ENCODE peak calls at places on chromosomes 2 and 18, in ten cellular contexts. K, B, J, H, X, L, Z, M, N and U are unnamed samples.

GRCh38 chr2:60964651-60965513 is 52.6 kb upstream of the PEX13 start:
- DNase-seq in X (no peak), Z (no peak), M (no peak), H (no peak), J (no peak), B (no peak), L (no peak), K (peak), N (no peak), U (no peak)

GRCh38 chr2:220891405-220891804 is 680.7 kb downstream of the EPHA4 start:
- DNase-seq in B (no peak), K (no peak), N (no peak), X (no peak), J (no peak), L (no peak), H (peak), Z (no peak), M (no peak), U (no peak)

GRCh38 chr2:136004920-136005319 is 19.5 kb upstream of the DARS1 start:
- DNase-seq in L (no peak), H (no peak), K (no peak), B (no peak), J (no peak), X (no peak), Z (no peak), N (no peak), M (no peak), U (no peak)

GRCh38 chr2:191012845-191013616 is 940 bp downstream of the STAT1 start:
- DNase-seq in X (no peak), M (no peak), Z (no peak), K (no peak), L (no peak), N (no peak), H (peak), B (no peak), J (no peak), U (no peak)

GRCh38 chr2:130825972-130826253 is 10.8 kb upstream of the ARHGEF4 start:
- DNase-seq in H (no peak), B (no peak), X (no peak), L (no peak), Z (no peak), K (no peak), N (peak), J (no peak), M (no peak), U (no peak)

GRCh38 chr2:80151248-80151647 is 153.3 kb downstream of the LRRTM1 start:
- DNase-seq in N (no peak), L (no peak), K (no peak), Z (no peak), X (no peak), B (no peak), J (no peak), M (no peak), H (no peak), U (no peak)

GRCh38 chr2:242060212-242060835 is 190.8 kb downstream of the RTP5 start:
- DNase-seq in X (no peak), L (no peak), H (peak), Z (no peak), M (no peak), J (no peak), B (no peak), K (no peak), N (no peak), U (no peak)

GRCh38 chr2:174485763-174486613 is 841 bp downstream of the GPR155 start:
- DNase-seq in K (peak), M (peak), J (peak), L (peak), H (peak), X (peak), B (peak), Z (no peak), N (peak), U (peak)

GRCh38 chr2:240277073-240277806 is 136.8 kb upstream of the OTOS start:
- DNase-seq in B (no peak), X (no peak), H (peak), M (peak), Z (no peak), L (peak), K (no peak), N (no peak), J (peak), U (no peak)

GRCh38 chr2:28544405-28544914 is 48.6 kb downstream of the PLB1 start:
- DNase-seq in Z (no peak), N (no peak), M (no peak), X (no peak), J (no peak), H (no peak), L (no peak), B (no peak), K (no peak), U (no peak)

GRCh38 chr2:85681354-85681728 is 12.8 kb upstream of the GNLY start:
- DNase-seq in J (peak), N (no peak), L (peak), M (no peak), B (no peak), X (no peak), K (no peak), Z (peak), H (no peak), U (no peak)

GRCh38 chr18:23943903-23944624 is 70.5 kb upstream of the TTC39C start:
- DNase-seq in X (no peak), J (no peak), K (no peak), Z (no peak), H (peak), L (no peak), M (no peak), N (no peak), B (no peak), U (no peak)

GRCh38 chr2:186129767-186130581 is 356.1 kb upstream of the ZC3H15 start:
- DNase-seq in H (peak), M (peak), K (no peak), X (no peak), Z (no peak), L (no peak), B (no peak), J (no peak), N (no peak), U (no peak)

GRCh38 chr2:225930687-225931086 is 531.2 kb downstream of the NYAP2 start:
- DNase-seq in K (no peak), J (no peak), B (no peak), X (no peak), Z (no peak), H (peak), L (no peak), N (no peak), M (no peak), U (no peak)

GRCh38 chr2:237414056-237414661 is at the start of gene COL6A3:
- DNase-seq in N (no peak), L (peak), H (peak), X (peak), M (peak), K (no peak), J (no peak), B (peak), Z (peak), U (peak)

GRCh38 chr2:222613715-222614331 is 42.1 kb downstream of the FARSB start:
- DNase-seq in H (peak), B (no peak), Z (no peak), K (no peak), L (no peak), M (no peak), N (no peak), J (no peak), X (no peak), U (no peak)

GRCh38 chr18:48764452-48764851 is 186.3 kb downstream of the SMAD7 start:
- DNase-seq in B (no peak), K (no peak), M (no peak), H (no peak), X (peak), J (no peak), L (no peak), N (no peak), Z (peak), U (no peak)

GRCh38 chr2:241015439-241015838 is 17.0 kb downstream of the SNED1 start:
- DNase-seq in M (no peak), L (no peak), X (no peak), J (no peak), K (no peak), Z (no peak), H (no peak), N (no peak), B (no peak), U (no peak)

GRCh38 chr2:239626971-239627598 is 226.3 kb upstream of the HDAC4 start:
- DNase-seq in B (no peak), Z (no peak), K (no peak), J (no peak), L (no peak), N (no peak), H (no peak), X (no peak), M (no peak), U (no peak)

GRCh38 chr2:37864217-37864616 is 60.9 kb upstream of the RMDN2 start:
- DNase-seq in L (no peak), N (no peak), Z (no peak), X (no peak), M (no peak), J (no peak), H (no peak), B (no peak), K (no peak), U (no peak)

GRCh38 chr18:31702449-31702848 is 18.1 kb upstream of the B4GALT6 start:
- DNase-seq in K (no peak), J (no peak), Z (no peak), L (no peak), X (no peak), H (no peak), N (no peak), B (no peak), M (no peak), U (no peak)

GRCh38 chr2:240611601-240612210 is 13.6 kb upstream of the GPR35 start:
- DNase-seq in K (peak), H (no peak), M (peak), X (no peak), J (peak), L (peak), N (peak), Z (no peak), B (no peak), U (no peak)

GRCh38 chr18:48292787-48293409 is 116.3 kb downstream of the ZBTB7C start:
- DNase-seq in H (no peak), M (no peak), Z (no peak), B (no peak), N (no peak), K (no peak), X (no peak), J (no peak), L (no peak), U (no peak)

GRCh38 chr18:79951545-79952456 is at the start of gene SLC66A2:
- DNase-seq in X (peak), J (peak), Z (peak), H (peak), B (peak), N (peak), M (peak), K (peak), L (peak), U (peak)

GRCh38 chr2:226187126-226187525 is 612.5 kb downstream of the IRS1 start:
- DNase-seq in Z (no peak), M (no peak), J (no peak), K (no peak), L (no peak), B (no peak), N (no peak), X (no peak), H (no peak), U (no peak)

GRCh38 chr2:8684421-8684884 is 2.6 kb downstream of the ID2 start:
- DNase-seq in N (no peak), K (peak), J (no peak), H (peak), M (peak), X (no peak), Z (no peak), B (peak), L (no peak), U (no peak)

GRCh38 chr2:170486730-170487129 is 228.4 kb upstream of the SP5 start:
- DNase-seq in B (no peak), N (no peak), Z (no peak), L (no peak), K (no peak), M (no peak), H (peak), X (no peak), J (no peak), U (no peak)

GRCh38 chr2:196533998-196534397 is 105.5 kb upstream of the CCDC150 start:
- DNase-seq in L (no peak), K (no peak), Z (no peak), X (no peak), H (no peak), N (no peak), B (no peak), J (no peak), M (no peak), U (no peak)

GRCh38 chr18:30675493-30675892 is 367.0 kb downstream of the DSC3 start:
- DNase-seq in H (no peak), J (no peak), B (no peak), N (no peak), K (no peak), M (no peak), Z (no peak), L (no peak), X (no peak), U (no peak)

GRCh38 chr2:45857848-45858520 is 206.5 kb downstream of the PRKCE start:
- DNase-seq in L (no peak), Z (no peak), H (no peak), N (peak), M (peak), X (no peak), B (no peak), J (no peak), K (no peak), U (no peak)

GRCh38 chr2:10700078-10700803 is 10.5 kb upstream of the NOL10 start:
- DNase-seq in K (no peak), H (no peak), B (no peak), Z (no peak), N (no peak), X (no peak), J (no peak), M (no peak), L (no peak), U (no peak)

GRCh38 chr2:113233593-113234550 is 44.8 kb downstream of the PAX8 start:
- DNase-seq in M (no peak), H (no peak), J (no peak), X (no peak), N (no peak), Z (no peak), B (no peak), L (no peak), K (no peak), U (no peak)

GRCh38 chr18:59211629-59212028 is 8.3 kb upstream of the GRP start:
- DNase-seq in K (no peak), L (no peak), J (no peak), Z (no peak), X (no peak), B (no peak), M (no peak), N (no peak), H (no peak), U (no peak)

GRCh38 chr2:53672881-53673522 is 94.6 kb upstream of the CHAC2 start:
- DNase-seq in L (no peak), J (no peak), X (no peak), N (no peak), M (no peak), Z (no peak), B (no peak), K (no peak), H (peak), U (no peak)

GRCh38 chr2:127560201-127560928 is 24.9 kb downstream of the MYO7B start:
- DNase-seq in Z (no peak), X (no peak), L (no peak), N (no peak), H (no peak), B (no peak), M (no peak), K (no peak), J (peak), U (no peak)

GRCh38 chr2:11764920-11765319 is 18.5 kb downstream of the LPIN1 start:
- DNase-seq in H (no peak), B (no peak), Z (no peak), J (peak), N (peak), L (no peak), M (no peak), K (no peak), X (no peak), U (no peak)

DNA sequence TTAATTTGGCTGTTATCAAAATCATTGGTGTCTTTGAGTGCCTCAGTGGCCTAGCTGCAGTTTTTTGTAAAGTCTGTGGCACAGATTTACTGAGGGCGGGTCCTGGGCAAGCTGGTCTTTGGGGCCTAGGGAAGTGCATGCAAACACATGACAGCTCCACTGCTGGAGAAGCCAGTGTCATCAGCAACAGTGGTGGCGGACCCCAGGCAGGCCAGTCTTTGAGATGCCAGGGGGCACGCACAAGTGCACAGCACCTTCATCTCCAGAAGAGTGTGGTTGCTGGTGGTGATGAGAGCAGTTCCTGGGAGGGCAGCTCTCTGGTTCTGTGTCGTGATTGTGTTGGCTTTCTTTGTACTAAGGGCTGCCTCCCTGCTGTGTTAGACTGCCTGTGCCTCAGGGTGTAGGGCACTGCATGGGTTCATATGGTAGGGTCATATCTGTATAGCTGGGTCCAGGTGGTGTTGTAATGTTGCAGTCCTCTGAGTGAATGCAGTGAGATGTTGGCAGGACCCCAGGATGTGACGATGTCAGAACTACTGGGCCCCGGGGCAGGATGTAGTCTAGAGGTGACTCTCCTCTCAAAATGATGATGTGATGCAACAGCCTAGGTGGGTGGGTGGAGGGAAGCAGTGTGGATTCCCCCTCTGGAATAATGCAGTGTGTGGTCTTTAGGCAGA is 646.7 kb upstream of the CDH2 start:
- DNase-seq in J (no peak), B (no peak), X (no peak), N (peak), Z (no peak), M (no peak), H (no peak), K (no peak), L (no peak), U (no peak)
- H3K27ac ChIP-seq in J (no peak), B (no peak), X (no peak), N (no peak), Z (no peak), M (no peak), H (no peak), K (no peak), L (no peak), U (no peak)

DNA sequence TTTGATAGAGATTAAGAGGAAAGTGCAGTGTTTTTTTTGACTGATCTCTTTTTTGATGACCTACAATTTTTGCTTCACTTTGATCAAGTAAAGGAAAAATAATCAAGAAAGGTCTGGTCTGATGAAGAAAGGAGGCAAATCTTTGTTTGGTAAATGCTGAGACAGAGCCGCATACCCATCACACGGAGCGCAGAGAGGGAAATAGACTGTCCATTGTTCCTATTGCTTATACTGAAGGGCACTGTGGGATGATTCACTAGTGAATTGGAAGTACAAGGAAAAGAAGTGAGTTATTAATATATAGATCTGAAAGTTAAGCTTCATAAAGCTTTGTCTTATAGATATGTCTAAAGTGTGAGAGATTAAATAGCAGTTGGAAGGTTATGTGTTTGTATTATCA is 455.1 kb downstream of the PLCL1 start:
- DNase-seq in X (no peak), K (no peak), H (no peak), B (no peak), J (no peak), N (no peak), L (no peak), M (no peak), Z (no peak), U (no peak)
- H3K27ac ChIP-seq in X (no peak), K (no peak), H (no peak), B (no peak), J (no peak), N (no peak), L (no peak), M (no peak), Z (no peak), U (no peak)

GRCh38 chr2:232551776-232552175 is 1.3 kb downstream of the EIF4E2 start:
- DNase-seq in L (no peak), M (no peak), K (no peak), H (no peak), X (no peak), N (no peak), B (no peak), J (no peak), Z (no peak), U (no peak)

GRCh38 chr2:232549655-232550350 is 554 bp downstream of the TIGD1 start:
- DNase-seq in M (no peak), H (no peak), Z (no peak), J (no peak), L (no peak), B (no peak), N (no peak), K (no peak), X (no peak), U (no peak)

GRCh38 chr2:232550351-232551261 is at the start of the genes EIF4E2 and TIGD1:
- DNase-seq in K (peak), H (peak), M (peak), J (peak), Z (peak), N (peak), B (peak), L (peak), X (peak), U (peak)

GRCh38 chr2:232547991-232548390 is 2.4 kb downstream of the TIGD1 start:
- DNase-seq in H (no peak), Z (no peak), B (no peak), X (no peak), M (no peak), L (no peak), N (no peak), K (no peak), J (no peak), U (no peak)

DNA sequence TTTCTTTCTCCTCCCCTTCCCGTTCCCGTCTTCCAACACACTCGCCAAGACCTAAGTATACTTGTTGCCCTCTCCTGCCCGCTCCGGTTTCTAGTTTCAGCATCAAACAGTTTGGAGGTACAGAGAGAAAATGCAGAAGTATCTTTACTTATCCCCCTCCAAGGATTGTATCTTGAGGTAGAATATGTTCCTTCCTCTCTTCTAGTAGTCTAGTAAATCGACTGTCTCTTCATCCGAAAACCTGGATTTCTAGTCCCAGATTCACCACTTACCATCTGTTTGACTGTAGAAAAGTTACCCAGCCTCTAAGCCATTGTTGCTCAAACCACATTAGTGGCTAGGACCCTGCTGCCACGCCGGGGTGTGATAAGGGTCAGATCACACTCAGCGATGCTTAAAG is 800 bp downstream of the EIF4E2 start:
- DNase-seq in K (no peak), X (no peak), B (no peak), H (no peak), N (no peak), J (no peak), L (no peak), Z (no peak), M (no peak), U (no peak)
- H3K27ac ChIP-seq in K (peak), X (peak), B (peak), H (peak), N (peak), J (peak), L (no peak), Z (peak), M (peak), U (peak)

GRCh38 chr2:42054657-42055430 is 7.0 kb downstream of the PKDCC start:
- DNase-seq in H (no peak), N (no peak), L (peak), X (peak), Z (peak), K (no peak), J (no peak), B (no peak), M (peak), U (no peak)
- H3K27ac ChIP-seq in H (no peak), N (peak), L (peak), X (peak), Z (peak), K (no peak), J (peak), B (peak), M (peak), U (peak)

DNA sequence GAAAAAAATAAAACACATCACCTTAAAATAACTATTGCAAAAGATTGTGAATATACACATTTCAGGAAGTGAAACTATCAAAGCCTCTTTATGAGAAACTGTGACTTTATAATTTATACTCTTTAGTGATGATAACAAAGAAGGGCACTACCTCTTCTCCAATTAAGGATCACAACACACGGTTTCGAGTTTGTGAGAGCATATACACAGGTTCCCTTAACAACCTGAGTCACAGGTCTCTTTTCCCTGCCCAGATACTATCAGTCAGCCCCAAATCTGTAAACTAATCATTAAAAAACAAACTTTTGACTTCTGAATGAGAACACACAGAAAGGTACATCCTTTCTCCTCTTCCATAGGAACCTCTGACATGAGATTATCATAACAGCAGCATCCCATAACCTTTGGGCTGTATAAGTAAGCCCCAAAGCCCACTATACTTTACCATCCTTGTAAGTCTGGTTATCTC is 44.9 kb downstream of the PTPN2 start:
- DNase-seq in N (no peak), K (no peak), L (no peak), J (no peak), H (no peak), Z (no peak), X (no peak), B (no peak), M (no peak), U (no peak)
- H3K27ac ChIP-seq in N (peak), K (peak), L (no peak), J (peak), H (peak), Z (no peak), X (no peak), B (no peak), M (peak), U (peak)

GRCh38 chr2:125710561-125710960 is 945.4 kb upstream of the GYPC start:
- DNase-seq in B (no peak), X (no peak), M (no peak), N (no peak), L (no peak), K (no peak), Z (no peak), H (no peak), J (no peak), U (no peak)
- H3K27ac ChIP-seq in B (no peak), X (no peak), M (no peak), N (no peak), L (no peak), K (no peak), Z (no peak), H (no peak), J (no peak), U (no peak)